ENCODE peak calls at places on chromosomes 16 and 17, in eight cellular contexts. One of them, this sample, is unnamed.

GRCh38 chr16:48003226-48003907 is 152.4 kb downstream of the ABCC12 start:
- DNase-seq in endothelial cell of umbilical vein: no peak
- DNase-seq in ovary: no peak
- DNase-seq in activated CD8-positive, alpha-beta T cell treated with anti-CD3 and anti-CD28 coated beads for 36 hours: no peak
- DNase-seq in HCT116: no peak
- DNase-seq in fibroblast of the aortic adventitia: no peak
- DNase-seq in WTC11: no peak
- DNase-seq in IMR-90: no peak
- DNase-seq in this sample: no peak

GRCh38 chr17:78111012-78111726 is 17.4 kb downstream of the TMC6 start:
- DNase-seq in WTC11: no peak
- DNase-seq in ovary: no peak
- DNase-seq in fibroblast of the aortic adventitia: no peak
- DNase-seq in activated CD8-positive, alpha-beta T cell treated with anti-CD3 and anti-CD28 coated beads for 36 hours: no peak
- DNase-seq in endothelial cell of umbilical vein: no peak
- DNase-seq in IMR-90: no peak
- DNase-seq in HCT116: no peak
- DNase-seq in this sample: no peak

GRCh38 chr17:5619088-5619740 is 34.9 kb upstream of the NLRP1 start:
- DNase-seq in ovary: no peak
- DNase-seq in HCT116: no peak
- DNase-seq in fibroblast of the aortic adventitia: no peak
- DNase-seq in activated CD8-positive, alpha-beta T cell treated with anti-CD3 and anti-CD28 coated beads for 36 hours: peak
- DNase-seq in IMR-90: no peak
- DNase-seq in WTC11: no peak
- DNase-seq in endothelial cell of umbilical vein: no peak
- DNase-seq in this sample: no peak

GRCh38 chr16:46789499-46790414 is 41.2 kb downstream of the C16orf87 start:
- DNase-seq in HCT116: no peak
- DNase-seq in IMR-90: peak
- DNase-seq in WTC11: peak
- DNase-seq in ovary: peak
- DNase-seq in activated CD8-positive, alpha-beta T cell treated with anti-CD3 and anti-CD28 coated beads for 36 hours: peak
- DNase-seq in endothelial cell of umbilical vein: peak
- DNase-seq in fibroblast of the aortic adventitia: peak
- DNase-seq in this sample: no peak

GRCh38 chr17:58969156-58969555 is 137.5 kb downstream of the TRIM37 start:
- DNase-seq in WTC11: no peak
- DNase-seq in activated CD8-positive, alpha-beta T cell treated with anti-CD3 and anti-CD28 coated beads for 36 hours: no peak
- DNase-seq in ovary: no peak
- DNase-seq in endothelial cell of umbilical vein: no peak
- DNase-seq in fibroblast of the aortic adventitia: no peak
- DNase-seq in IMR-90: no peak
- DNase-seq in HCT116: no peak
- DNase-seq in this sample: no peak

GRCh38 chr16:79081292-79082066 is 519.1 kb downstream of the MAF start:
- DNase-seq in activated CD8-positive, alpha-beta T cell treated with anti-CD3 and anti-CD28 coated beads for 36 hours: peak
- DNase-seq in HCT116: no peak
- DNase-seq in fibroblast of the aortic adventitia: no peak
- DNase-seq in ovary: no peak
- DNase-seq in WTC11: no peak
- DNase-seq in IMR-90: no peak
- DNase-seq in endothelial cell of umbilical vein: no peak
- DNase-seq in this sample: no peak

GRCh38 chr16:12971216-12971615 is 69.8 kb downstream of the SHISA9 start:
- DNase-seq in endothelial cell of umbilical vein: no peak
- DNase-seq in activated CD8-positive, alpha-beta T cell treated with anti-CD3 and anti-CD28 coated beads for 36 hours: no peak
- DNase-seq in fibroblast of the aortic adventitia: no peak
- DNase-seq in ovary: no peak
- DNase-seq in WTC11: no peak
- DNase-seq in HCT116: no peak
- DNase-seq in IMR-90: no peak
- DNase-seq in this sample: no peak

GRCh38 chr16:31429314-31429713 is 1.2 kb upstream of the COX6A2 start:
- DNase-seq in WTC11: no peak
- DNase-seq in activated CD8-positive, alpha-beta T cell treated with anti-CD3 and anti-CD28 coated beads for 36 hours: no peak
- DNase-seq in IMR-90: no peak
- DNase-seq in HCT116: no peak
- DNase-seq in endothelial cell of umbilical vein: no peak
- DNase-seq in ovary: no peak
- DNase-seq in fibroblast of the aortic adventitia: no peak
- DNase-seq in this sample: no peak

GRCh38 chr17:40038882-40039513 is 15.2 kb downstream of the MED24 start:
- DNase-seq in endothelial cell of umbilical vein: peak
- DNase-seq in WTC11: peak
- DNase-seq in IMR-90: peak
- DNase-seq in activated CD8-positive, alpha-beta T cell treated with anti-CD3 and anti-CD28 coated beads for 36 hours: no peak
- DNase-seq in fibroblast of the aortic adventitia: peak
- DNase-seq in HCT116: peak
- DNase-seq in ovary: peak
- DNase-seq in this sample: peak

GRCh38 chr17:45425125-45425983 is 7.3 kb downstream of the ARHGAP27 start:
- DNase-seq in IMR-90: peak
- DNase-seq in endothelial cell of umbilical vein: no peak
- DNase-seq in WTC11: peak
- DNase-seq in fibroblast of the aortic adventitia: peak
- DNase-seq in ovary: no peak
- DNase-seq in activated CD8-positive, alpha-beta T cell treated with anti-CD3 and anti-CD28 coated beads for 36 hours: no peak
- DNase-seq in HCT116: peak
- DNase-seq in this sample: no peak

GRCh38 chr17:6070895-6071511 is 824 bp downstream of the WSCD1 start:
- DNase-seq in ovary: no peak
- DNase-seq in endothelial cell of umbilical vein: peak
- DNase-seq in activated CD8-positive, alpha-beta T cell treated with anti-CD3 and anti-CD28 coated beads for 36 hours: no peak
- DNase-seq in IMR-90: no peak
- DNase-seq in WTC11: no peak
- DNase-seq in fibroblast of the aortic adventitia: no peak
- DNase-seq in HCT116: no peak
- DNase-seq in this sample: no peak

GRCh38 chr17:491086-492014 is 138.7 kb upstream of the RPH3AL start:
- DNase-seq in WTC11: peak
- DNase-seq in HCT116: no peak
- DNase-seq in ovary: peak
- DNase-seq in IMR-90: peak
- DNase-seq in endothelial cell of umbilical vein: peak
- DNase-seq in fibroblast of the aortic adventitia: peak
- DNase-seq in activated CD8-positive, alpha-beta T cell treated with anti-CD3 and anti-CD28 coated beads for 36 hours: no peak
- DNase-seq in this sample: no peak

GRCh38 chr17:36849871-36850348 is 87.4 kb upstream of the LHX1 start:
- DNase-seq in HCT116: peak
- DNase-seq in activated CD8-positive, alpha-beta T cell treated with anti-CD3 and anti-CD28 coated beads for 36 hours: peak
- DNase-seq in IMR-90: peak
- DNase-seq in fibroblast of the aortic adventitia: peak
- DNase-seq in endothelial cell of umbilical vein: peak
- DNase-seq in ovary: no peak
- DNase-seq in WTC11: no peak
- DNase-seq in this sample: no peak

GRCh38 chr17:21228111-21228510 is 14.2 kb upstream of the TMEM11 start:
- DNase-seq in HCT116: no peak
- DNase-seq in activated CD8-positive, alpha-beta T cell treated with anti-CD3 and anti-CD28 coated beads for 36 hours: no peak
- DNase-seq in IMR-90: no peak
- DNase-seq in ovary: no peak
- DNase-seq in endothelial cell of umbilical vein: no peak
- DNase-seq in fibroblast of the aortic adventitia: no peak
- DNase-seq in WTC11: no peak
- DNase-seq in this sample: no peak

GRCh38 chr16:89103156-89103555 is 9.5 kb downstream of the ACSF3 start:
- DNase-seq in IMR-90: no peak
- DNase-seq in activated CD8-positive, alpha-beta T cell treated with anti-CD3 and anti-CD28 coated beads for 36 hours: no peak
- DNase-seq in HCT116: no peak
- DNase-seq in fibroblast of the aortic adventitia: no peak
- DNase-seq in endothelial cell of umbilical vein: no peak
- DNase-seq in ovary: no peak
- DNase-seq in WTC11: no peak
- DNase-seq in this sample: no peak
- TF ChIP-seq CTCF in IMR-90: no peak
- TF ChIP-seq CTCF in activated CD8-positive, alpha-beta T cell treated with anti-CD3 and anti-CD28 coated beads for 36 hours: no peak
- TF ChIP-seq CTCF in HCT116: no peak
- TF ChIP-seq CTCF in fibroblast of the aortic adventitia: no peak
- TF ChIP-seq CTCF in endothelial cell of umbilical vein: no peak
- TF ChIP-seq CTCF in ovary: no peak
- TF ChIP-seq CTCF in WTC11: no peak
- TF ChIP-seq CTCF in this sample: no peak

GRCh38 chr16:4110065-4110464 is 6.2 kb downstream of the ADCY9 start:
- DNase-seq in endothelial cell of umbilical vein: no peak
- DNase-seq in ovary: no peak
- DNase-seq in fibroblast of the aortic adventitia: no peak
- DNase-seq in HCT116: no peak
- DNase-seq in WTC11: no peak
- DNase-seq in activated CD8-positive, alpha-beta T cell treated with anti-CD3 and anti-CD28 coated beads for 36 hours: no peak
- DNase-seq in IMR-90: no peak
- DNase-seq in this sample: no peak

GRCh38 chr16:4114257-4115208 is 1.7 kb downstream of the ADCY9 start:
- DNase-seq in fibroblast of the aortic adventitia: no peak
- DNase-seq in WTC11: peak
- DNase-seq in IMR-90: no peak
- DNase-seq in HCT116: no peak
- DNase-seq in endothelial cell of umbilical vein: no peak
- DNase-seq in ovary: peak
- DNase-seq in activated CD8-positive, alpha-beta T cell treated with anti-CD3 and anti-CD28 coated beads for 36 hours: no peak
- DNase-seq in this sample: no peak

GRCh38 chr16:4110680-4111079 is 5.6 kb downstream of the ADCY9 start:
- DNase-seq in activated CD8-positive, alpha-beta T cell treated with anti-CD3 and anti-CD28 coated beads for 36 hours: no peak
- DNase-seq in WTC11: no peak
- DNase-seq in endothelial cell of umbilical vein: no peak
- DNase-seq in fibroblast of the aortic adventitia: no peak
- DNase-seq in HCT116: no peak
- DNase-seq in ovary: no peak
- DNase-seq in IMR-90: no peak
- DNase-seq in this sample: no peak

GRCh38 chr16:4113358-4114256 is 2.6 kb downstream of the ADCY9 start:
- DNase-seq in fibroblast of the aortic adventitia: peak
- DNase-seq in IMR-90: no peak
- DNase-seq in HCT116: no peak
- DNase-seq in activated CD8-positive, alpha-beta T cell treated with anti-CD3 and anti-CD28 coated beads for 36 hours: no peak
- DNase-seq in WTC11: no peak
- DNase-seq in endothelial cell of umbilical vein: no peak
- DNase-seq in ovary: no peak
- DNase-seq in this sample: no peak

GRCh38 chr16:4111748-4112696 is 4.2 kb downstream of the ADCY9 start:
- DNase-seq in HCT116: no peak
- DNase-seq in activated CD8-positive, alpha-beta T cell treated with anti-CD3 and anti-CD28 coated beads for 36 hours: no peak
- DNase-seq in endothelial cell of umbilical vein: no peak
- DNase-seq in ovary: no peak
- DNase-seq in IMR-90: peak
- DNase-seq in WTC11: no peak
- DNase-seq in fibroblast of the aortic adventitia: peak
- DNase-seq in this sample: no peak
- TF ChIP-seq CTCF in HCT116: no peak
- TF ChIP-seq CTCF in activated CD8-positive, alpha-beta T cell treated with anti-CD3 and anti-CD28 coated beads for 36 hours: no peak
- TF ChIP-seq CTCF in endothelial cell of umbilical vein: no peak
- TF ChIP-seq CTCF in ovary: no peak
- TF ChIP-seq CTCF in IMR-90: no peak
- TF ChIP-seq CTCF in WTC11: no peak
- TF ChIP-seq CTCF in fibroblast of the aortic adventitia: no peak
- TF ChIP-seq CTCF in this sample: no peak

GRCh38 chr17:12391468-12391867 is 274.2 kb upstream of the MYOCD start:
- DNase-seq in HCT116: no peak
- DNase-seq in endothelial cell of umbilical vein: no peak
- DNase-seq in activated CD8-positive, alpha-beta T cell treated with anti-CD3 and anti-CD28 coated beads for 36 hours: no peak
- DNase-seq in WTC11: no peak
- DNase-seq in ovary: no peak
- DNase-seq in fibroblast of the aortic adventitia: no peak
- DNase-seq in IMR-90: no peak
- DNase-seq in this sample: no peak

GRCh38 chr17:12398636-12399035 is 267.1 kb upstream of the MYOCD start:
- DNase-seq in activated CD8-positive, alpha-beta T cell treated with anti-CD3 and anti-CD28 coated beads for 36 hours: no peak
- DNase-seq in WTC11: no peak
- DNase-seq in HCT116: no peak
- DNase-seq in endothelial cell of umbilical vein: no peak
- DNase-seq in IMR-90: no peak
- DNase-seq in fibroblast of the aortic adventitia: peak
- DNase-seq in ovary: no peak
- DNase-seq in this sample: no peak

DNA sequence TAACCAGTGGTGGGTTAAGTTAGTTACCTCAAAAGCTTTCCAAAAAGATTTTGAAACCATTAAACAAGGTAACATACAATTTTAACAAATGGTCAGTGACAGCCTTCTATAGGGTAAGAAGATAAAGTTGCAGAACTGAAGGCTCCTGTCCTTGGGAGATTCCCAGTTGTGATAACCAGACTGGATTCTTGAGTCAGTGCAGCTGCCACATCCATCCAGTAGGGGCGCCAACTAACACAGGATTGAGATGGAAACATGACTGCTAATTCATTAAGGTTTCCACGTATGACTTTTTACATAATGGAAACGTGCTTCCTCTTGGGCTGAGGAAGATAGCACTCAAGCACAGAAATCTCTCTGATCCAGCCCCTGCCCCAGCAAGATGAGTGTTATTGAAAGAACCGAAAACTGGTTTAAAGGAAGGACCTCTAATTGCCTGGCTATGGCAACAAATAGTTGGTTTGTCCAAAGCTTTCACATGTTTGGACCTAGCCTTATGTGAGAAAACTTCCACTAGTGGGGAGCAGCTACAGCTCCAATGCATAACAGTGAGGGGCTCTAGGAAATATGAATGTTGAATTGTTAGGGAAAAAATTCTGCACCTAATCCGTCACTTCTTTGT is 269.8 kb upstream of the MYOCD start:
- DNase-seq in endothelial cell of umbilical vein: no peak
- DNase-seq in WTC11: peak
- DNase-seq in fibroblast of the aortic adventitia: no peak
- DNase-seq in ovary: no peak
- DNase-seq in activated CD8-positive, alpha-beta T cell treated with anti-CD3 and anti-CD28 coated beads for 36 hours: peak
- DNase-seq in IMR-90: no peak
- DNase-seq in HCT116: peak
- DNase-seq in this sample: no peak
- TF ChIP-seq CTCF in endothelial cell of umbilical vein: peak
- TF ChIP-seq CTCF in WTC11: peak
- TF ChIP-seq CTCF in fibroblast of the aortic adventitia: peak
- TF ChIP-seq CTCF in ovary: no peak
- TF ChIP-seq CTCF in activated CD8-positive, alpha-beta T cell treated with anti-CD3 and anti-CD28 coated beads for 36 hours: peak
- TF ChIP-seq CTCF in IMR-90: peak
- TF ChIP-seq CTCF in HCT116: peak
- TF ChIP-seq CTCF in this sample: no peak

GRCh38 chr16:1690810-1691209 is 12.7 kb downstream of the JPT2 start:
- DNase-seq in activated CD8-positive, alpha-beta T cell treated with anti-CD3 and anti-CD28 coated beads for 36 hours: no peak
- DNase-seq in ovary: no peak
- DNase-seq in IMR-90: no peak
- DNase-seq in endothelial cell of umbilical vein: no peak
- DNase-seq in WTC11: no peak
- DNase-seq in HCT116: no peak
- DNase-seq in fibroblast of the aortic adventitia: no peak
- DNase-seq in this sample: no peak

GRCh38 chr16:1689853-1690252 is 11.8 kb downstream of the JPT2 start:
- DNase-seq in WTC11: no peak
- DNase-seq in endothelial cell of umbilical vein: no peak
- DNase-seq in HCT116: no peak
- DNase-seq in ovary: no peak
- DNase-seq in fibroblast of the aortic adventitia: no peak
- DNase-seq in IMR-90: no peak
- DNase-seq in activated CD8-positive, alpha-beta T cell treated with anti-CD3 and anti-CD28 coated beads for 36 hours: no peak
- DNase-seq in this sample: no peak

GRCh38 chr16:1691956-1692355 is 13.9 kb downstream of the JPT2 start:
- DNase-seq in activated CD8-positive, alpha-beta T cell treated with anti-CD3 and anti-CD28 coated beads for 36 hours: no peak
- DNase-seq in WTC11: no peak
- DNase-seq in ovary: no peak
- DNase-seq in fibroblast of the aortic adventitia: peak
- DNase-seq in IMR-90: peak
- DNase-seq in endothelial cell of umbilical vein: no peak
- DNase-seq in HCT116: no peak
- DNase-seq in this sample: no peak

GRCh38 chr16:1688807-1689560 is 10.9 kb downstream of the JPT2 start:
- DNase-seq in IMR-90: no peak
- DNase-seq in fibroblast of the aortic adventitia: peak
- DNase-seq in ovary: no peak
- DNase-seq in endothelial cell of umbilical vein: no peak
- DNase-seq in WTC11: no peak
- DNase-seq in activated CD8-positive, alpha-beta T cell treated with anti-CD3 and anti-CD28 coated beads for 36 hours: no peak
- DNase-seq in HCT116: peak
- DNase-seq in this sample: no peak

GRCh38 chr16:1691276-1691675 is 13.2 kb downstream of the JPT2 start:
- DNase-seq in HCT116: no peak
- DNase-seq in ovary: no peak
- DNase-seq in fibroblast of the aortic adventitia: peak
- DNase-seq in IMR-90: peak
- DNase-seq in activated CD8-positive, alpha-beta T cell treated with anti-CD3 and anti-CD28 coated beads for 36 hours: no peak
- DNase-seq in WTC11: no peak
- DNase-seq in endothelial cell of umbilical vein: no peak
- DNase-seq in this sample: no peak
- TF ChIP-seq CTCF in HCT116: peak
- TF ChIP-seq CTCF in ovary: no peak
- TF ChIP-seq CTCF in fibroblast of the aortic adventitia: peak
- TF ChIP-seq CTCF in IMR-90: peak
- TF ChIP-seq CTCF in activated CD8-positive, alpha-beta T cell treated with anti-CD3 and anti-CD28 coated beads for 36 hours: no peak
- TF ChIP-seq CTCF in WTC11: no peak
- TF ChIP-seq CTCF in endothelial cell of umbilical vein: no peak
- TF ChIP-seq CTCF in this sample: no peak

This sample was measured in D721Med.